ENCODE peak calls at places on chromosomes 1 and 21, in four cellular contexts. X is HepG2, T is H1, J is GM12878. Z is an unnamed sample.

GRCh38 chr1:24112381-24113169 is 640 bp upstream of the MYOM3 start:
- DNase-seq in T (peak), X (peak), J (no peak), Z (peak)

GRCh38 chr1:213274140-213274539 is 223.1 kb downstream of the RPS6KC1 start:
- DNase-seq in X (peak), J (no peak), T (no peak), Z (no peak)

GRCh38 chr1:22288593-22289241 is 145.8 kb upstream of the WNT4 start:
- DNase-seq in T (no peak), X (peak), J (no peak), Z (no peak)

GRCh38 chr1:29145739-29146437 is 22.2 kb upstream of the TMEM200B start:
- DNase-seq in J (no peak), X (peak), T (no peak), Z (no peak)

GRCh38 chr1:228174482-228175315 is 9.1 kb downstream of the IBA57 start:
- DNase-seq in X (no peak), T (no peak), J (no peak), Z (peak)

GRCh38 chr1:228148196-228148861 is 1.4 kb upstream of the GJC2 start:
- DNase-seq in J (no peak), T (no peak), X (no peak), Z (no peak)

GRCh38 chr1:15329481-15329815 is 80.2 kb upstream of the EFHD2 start:
- DNase-seq in J (no peak), T (no peak), X (no peak), Z (no peak)

GRCh38 chr1:182110635-182111034 is 49.1 kb upstream of the ZNF648 start:
- DNase-seq in X (no peak), T (no peak), J (no peak), Z (no peak)

GRCh38 chr1:111988377-111988742 is 1.1 kb downstream of the KCND3 start:
- DNase-seq in J (no peak), X (peak), T (no peak), Z (no peak)

GRCh38 chr1:178417858-178418257 is 78.9 kb downstream of the CLEC20A start:
- DNase-seq in J (no peak), X (peak), T (no peak), Z (no peak)

GRCh38 chr1:115822117-115822516 is 18.8 kb downstream of the NHLH2 start:
- DNase-seq in T (no peak), X (no peak), J (no peak), Z (no peak)

GRCh38 chr1:48572632-48573258 is 100.7 kb upstream of the SPATA6 start:
- DNase-seq in X (peak), T (peak), J (no peak), Z (peak)

GRCh38 chr1:29057700-29058099 is 66.0 kb downstream of the TMEM200B start:
- DNase-seq in J (no peak), T (no peak), X (no peak), Z (no peak)

GRCh38 chr1:2275796-2276536 is 47.8 kb downstream of the SKI start:
- DNase-seq in X (no peak), T (no peak), J (no peak), Z (peak)

GRCh38 chr21:31397515-31397926 is 53.5 kb upstream of the TIAM1 start:
- DNase-seq in J (no peak), T (no peak), X (no peak), Z (no peak)

GRCh38 chr1:57623791-57624538 is 200.1 kb upstream of the DAB1 start:
- DNase-seq in T (no peak), X (no peak), J (no peak), Z (no peak)

GRCh38 chr1:49728377-49728776 is 295.4 kb downstream of the AGBL4 start:
- DNase-seq in J (no peak), X (no peak), T (no peak), Z (no peak)
- TF ChIP-seq BRCA1 in J (no peak), X (no peak), T (no peak), Z (no peak)

GRCh38 chr1:210596641-210597040 is 267.9 kb downstream of the HHAT start:
- DNase-seq in T (no peak), X (no peak), J (no peak), Z (no peak)

GRCh38 chr1:210600421-210601195 is 271.9 kb downstream of the HHAT start:
- DNase-seq in X (no peak), J (no peak), T (no peak), Z (no peak)

GRCh38 chr1:210598135-210598652 is 269.5 kb downstream of the HHAT start:
- DNase-seq in X (peak), J (no peak), T (no peak), Z (peak)

GRCh38 chr1:210594605-210595004 is 265.9 kb downstream of the HHAT start:
- DNase-seq in J (no peak), X (no peak), T (no peak), Z (no peak)

GRCh38 chr1:210597555-210598134 is 268.9 kb downstream of the HHAT start:
- DNase-seq in J (peak), X (peak), T (no peak), Z (no peak)
- TF ChIP-seq BRCA1 in J (no peak), X (no peak), T (no peak), Z (no peak)

GRCh38 chr1:43435146-43436145 is 18.3 kb downstream of the HYI start:
- DNase-seq in X (no peak), J (no peak), T (no peak), Z (no peak)
- TF ChIP-seq BRCA1 in X (no peak), J (no peak), T (no peak), Z (no peak)

GRCh38 chr21:20110368-20110767 is 887.8 kb upstream of the NCAM2 start:
- DNase-seq in X (no peak), J (no peak), T (no peak), Z (no peak)
- TF ChIP-seq BRCA1 in X (no peak), J (no peak), T (no peak), Z (no peak)

GRCh38 chr1:19799877-19800804 is at the start of gene TMCO4:
- DNase-seq in T (no peak), X (peak), J (no peak), Z (peak)
- TF ChIP-seq BRCA1 in T (no peak), X (no peak), J (no peak), Z (no peak)

GRCh38 chr1:25998075-25998761 is 355 bp upstream of the PAFAH2 start:
- DNase-seq in X (peak), T (peak), J (peak), Z (peak)

GRCh38 chr1:25999419-25999818 is 1.6 kb upstream of the PAFAH2 start:
- DNase-seq in T (no peak), X (no peak), J (no peak), Z (no peak)

GRCh38 chr1:25996966-25997758 is 701 bp downstream of the PAFAH2 start:
- DNase-seq in X (peak), T (no peak), J (peak), Z (peak)

GRCh38 chr1:25994402-25994801 is 3.5 kb downstream of the PAFAH2 start:
- DNase-seq in X (no peak), T (no peak), J (no peak), Z (no peak)

DNA sequence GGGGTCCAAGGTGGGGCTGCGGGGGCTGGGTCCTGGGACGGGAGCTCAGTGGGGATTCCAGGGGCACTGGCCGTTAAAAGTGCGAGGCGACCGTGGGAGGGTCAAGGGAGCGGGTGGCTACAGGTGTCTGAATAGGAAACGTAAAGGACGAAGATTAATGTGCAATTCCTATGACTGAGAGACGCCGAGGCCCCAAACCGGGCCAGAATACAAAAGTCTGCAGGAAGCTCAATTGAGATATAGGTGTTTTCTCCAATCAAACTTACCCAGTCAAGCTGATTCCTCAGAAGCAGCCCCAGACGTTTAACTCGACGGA is at the start of gene PAFAH2:
- DNase-seq in X (no peak), T (no peak), J (no peak), Z (peak)
- TF ChIP-seq BRCA1 in X (no peak), T (no peak), J (no peak), Z (no peak)

GRCh38 chr1:42420911-42421585 is 34.8 kb downstream of the ZMYND12 start:
- DNase-seq in J (no peak), T (no peak), X (no peak), Z (no peak)
- TF ChIP-seq BRCA1 in J (no peak), T (no peak), X (no peak), Z (no peak)

GRCh38 chr1:236757640-236758039 is 37.5 kb upstream of the MTR start:
- DNase-seq in X (peak), T (no peak), J (no peak), Z (no peak)

GRCh38 chr1:236760986-236761385 is 34.1 kb upstream of the MTR start:
- DNase-seq in T (no peak), X (no peak), J (no peak), Z (no peak)

GRCh38 chr1:236761397-236762132 is 33.5 kb upstream of the MTR start:
- DNase-seq in X (no peak), J (no peak), T (no peak), Z (no peak)

GRCh38 chr1:236760480-236760879 is 34.6 kb upstream of the MTR start:
- DNase-seq in X (no peak), J (no peak), T (no peak), Z (no peak)

DNA sequence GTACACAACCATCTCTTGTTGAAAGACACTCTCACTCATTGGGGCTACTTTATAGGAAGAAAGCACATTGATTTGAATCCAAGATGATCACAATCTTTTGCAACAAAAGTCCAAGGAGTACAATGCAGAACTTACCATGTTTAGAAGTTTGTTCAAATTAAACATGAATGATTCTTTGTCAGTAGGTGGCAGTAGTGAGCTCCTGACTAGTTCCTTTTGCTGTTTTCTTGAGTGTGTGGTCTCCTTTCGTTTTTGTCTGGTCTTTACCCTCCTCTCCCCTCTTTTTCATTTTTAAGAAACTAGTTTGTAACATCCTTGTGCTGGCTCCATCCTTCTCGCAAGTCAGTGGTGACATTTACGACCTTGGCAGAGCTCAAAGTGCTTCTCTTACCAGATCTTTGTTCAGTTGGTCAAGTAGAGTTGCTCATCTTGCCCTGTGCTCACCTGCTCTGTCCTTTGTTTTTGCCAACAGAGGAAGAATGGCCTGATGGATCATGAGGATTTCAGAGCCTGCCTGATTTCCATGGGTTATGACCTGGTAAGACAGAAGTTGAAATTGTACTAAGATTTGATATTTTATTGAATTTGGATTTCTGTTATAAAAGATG is 35.7 kb upstream of the MTR start:
- DNase-seq in T (no peak), J (peak), X (peak), Z (peak)
- TF ChIP-seq BRCA1 in T (no peak), J (no peak), X (no peak), Z (no peak)

DNA sequence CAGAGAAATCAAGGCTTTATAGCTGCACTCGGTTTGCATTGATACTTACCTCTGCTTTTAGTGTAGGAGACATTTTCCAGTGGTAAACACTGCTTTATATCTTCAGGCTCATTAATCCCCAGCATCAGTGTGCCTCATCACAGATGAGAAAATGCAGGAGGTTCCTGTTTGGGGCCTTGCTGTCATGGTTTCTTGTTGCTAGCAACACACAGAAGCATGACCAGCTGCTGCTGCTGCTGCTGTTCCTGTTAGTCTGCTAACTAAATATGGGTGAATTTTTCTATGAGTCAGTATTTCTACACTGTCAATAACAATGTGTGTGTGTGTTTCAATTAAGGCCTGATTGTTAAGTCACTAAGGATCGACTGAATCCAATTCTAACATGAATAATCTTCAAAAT is 85.8 kb upstream of the RGS1 start:
- DNase-seq in T (no peak), J (no peak), X (no peak), Z (no peak)
- TF ChIP-seq BRCA1 in T (no peak), J (no peak), X (no peak), Z (no peak)

GRCh38 chr1:246317291-246317690 is 189.8 kb downstream of the SMYD3 start:
- DNase-seq in T (no peak), X (no peak), J (no peak), Z (no peak)

GRCh38 chr1:246319111-246319510 is 188.0 kb downstream of the SMYD3 start:
- DNase-seq in T (no peak), X (no peak), J (no peak), Z (no peak)

GRCh38 chr1:246320286-246320685 is 186.8 kb downstream of the SMYD3 start:
- DNase-seq in T (no peak), J (no peak), X (no peak), Z (no peak)

GRCh38 chr1:246318622-246319021 is 188.5 kb downstream of the SMYD3 start:
- DNase-seq in X (no peak), J (no peak), T (no peak), Z (no peak)

GRCh38 chr1:246317723-246318359 is 189.2 kb downstream of the SMYD3 start:
- DNase-seq in J (no peak), X (no peak), T (no peak), Z (no peak)
- TF ChIP-seq BRCA1 in J (no peak), X (no peak), T (no peak), Z (no peak)